ENCODE peak calls at places on chromosomes 11 and 22, in six cellular contexts. H is left lung, S is HCT116, X is WTC11, Y is cardiac fibroblast, V is astrocyte of the spinal cord. G is an unnamed sample.

GRCh38 chr11:65016705-65017104 is 2.7 kb downstream of the ARL2 start:
- DNase-seq in H (no peak), V (no peak), X (peak; percentile 28), S (no peak), Y (no peak), G (no peak)

GRCh38 chr11:45815747-45816146 is 10.8 kb downstream of the SLC35C1 start:
- DNase-seq in X (no peak), H (no peak), V (peak; percentile 17), Y (peak; percentile 43), S (no peak), G (no peak)

GRCh38 chr22:17930455-17931313 is 93.7 kb downstream of the MICAL3 start:
- DNase-seq in H (no peak), S (no peak), V (no peak), Y (no peak), X (no peak), G (no peak)

GRCh38 chr11:35145249-35145648 is 6.3 kb downstream of the CD44 start:
- DNase-seq in Y (peak; percentile 45), S (no peak), V (peak; percentile 80), X (no peak), H (no peak), G (no peak)

GRCh38 chr11:64056213-64056785 is 20.6 kb downstream of the FLRT1 start:
- DNase-seq in Y (no peak), V (no peak), X (no peak), H (no peak), S (no peak), G (no peak)

GRCh38 chr11:68810164-68810563 is 31.6 kb downstream of the CPT1A start:
- DNase-seq in X (no peak), H (no peak), V (no peak), Y (no peak), S (no peak), G (no peak)

GRCh38 chr11:108718466-108718865 is 53.6 kb downstream of the DDX10 start:
- DNase-seq in S (no peak), Y (no peak), H (no peak), X (no peak), V (no peak), G (no peak)

GRCh38 chr11:75276696-75277095 is 36.1 kb downstream of the TPBGL start:
- DNase-seq in H (no peak), S (no peak), X (no peak), Y (no peak), V (no peak), G (no peak)

GRCh38 chr11:3165152-3165705 is at the start of gene OSBPL5:
- DNase-seq in V (peak; percentile 62), Y (peak; percentile 53), X (peak; percentile 38), H (peak; percentile 77), S (no peak), G (peak; percentile 59)

GRCh38 chr22:19360862-19361261 is 69.3 kb upstream of the CLTCL1 start:
- DNase-seq in X (no peak), Y (no peak), S (no peak), H (no peak), V (no peak), G (no peak)

GRCh38 chr11:64237484-64237951 is 3.1 kb downstream of the VEGFB start:
- DNase-seq in X (no peak), Y (no peak), S (no peak), H (peak; percentile 82), V (no peak), G (no peak)

GRCh38 chr11:110433393-110434333 is 3.9 kb downstream of the FDX1 start:
- DNase-seq in S (no peak), X (no peak), H (no peak), Y (peak; percentile 57), V (peak; percentile 65), G (no peak)

GRCh38 chr11:110438017-110438416 is 8.3 kb downstream of the FDX1 start:
- DNase-seq in H (no peak), Y (no peak), V (no peak), X (no peak), S (no peak), G (no peak)

GRCh38 chr11:110435780-110436717 is 6.3 kb downstream of the FDX1 start:
- DNase-seq in V (no peak), X (no peak), H (no peak), S (no peak), Y (peak; percentile 57), G (no peak)

GRCh38 chr11:110432713-110433392 is 3.1 kb downstream of the FDX1 start:
- DNase-seq in X (no peak), V (peak; percentile 51), H (no peak), Y (peak; percentile 20), S (no peak), G (no peak)

DNA sequence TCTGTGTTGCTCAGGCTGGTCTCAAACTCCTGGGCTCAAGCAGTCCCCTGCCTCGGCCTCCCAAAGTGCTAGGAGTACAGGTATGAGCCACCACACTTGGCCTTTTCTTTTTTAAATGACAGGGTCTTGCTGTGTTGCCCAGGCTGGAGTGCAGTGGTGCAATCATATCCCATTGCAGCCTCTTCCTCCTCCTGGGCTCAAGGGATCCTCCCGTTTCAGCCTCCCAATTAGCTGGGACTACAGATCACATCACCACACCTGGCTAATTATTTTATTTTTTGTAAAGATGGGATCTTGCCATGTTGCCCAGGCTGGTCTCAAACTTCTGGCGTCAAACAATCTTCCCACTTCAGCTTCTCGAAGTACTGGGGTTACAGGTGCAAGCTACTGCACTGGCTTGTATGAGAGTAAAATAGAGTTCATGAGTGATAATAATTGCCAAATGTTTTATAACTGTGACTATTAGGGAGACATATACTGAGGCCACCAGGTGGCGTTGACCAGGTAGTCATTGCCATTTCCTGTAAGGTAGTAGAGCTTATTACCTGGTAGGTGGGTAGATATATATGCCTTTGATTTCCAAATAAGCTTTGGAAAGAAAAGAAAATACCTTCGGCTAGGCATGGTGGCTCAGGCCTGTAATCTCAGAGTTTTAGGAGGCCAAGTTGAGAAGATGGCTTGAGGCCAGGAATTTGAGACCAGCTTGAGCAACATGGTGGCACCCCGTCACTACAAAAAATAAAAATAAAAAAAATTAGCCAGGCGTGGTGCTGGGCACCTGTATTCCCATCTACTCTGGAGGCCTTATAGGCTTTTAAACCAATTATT is 5.4 kb downstream of the FDX1 start:
- DNase-seq in V (no peak), H (no peak), X (peak; percentile 21), S (peak; percentile 24), Y (peak; percentile 13), G (no peak)
- TF ChIP-seq CTCF in V (no peak), H (no peak), X (no peak), S (peak; percentile 45), Y (no peak), G (peak; percentile 45)

DNA sequence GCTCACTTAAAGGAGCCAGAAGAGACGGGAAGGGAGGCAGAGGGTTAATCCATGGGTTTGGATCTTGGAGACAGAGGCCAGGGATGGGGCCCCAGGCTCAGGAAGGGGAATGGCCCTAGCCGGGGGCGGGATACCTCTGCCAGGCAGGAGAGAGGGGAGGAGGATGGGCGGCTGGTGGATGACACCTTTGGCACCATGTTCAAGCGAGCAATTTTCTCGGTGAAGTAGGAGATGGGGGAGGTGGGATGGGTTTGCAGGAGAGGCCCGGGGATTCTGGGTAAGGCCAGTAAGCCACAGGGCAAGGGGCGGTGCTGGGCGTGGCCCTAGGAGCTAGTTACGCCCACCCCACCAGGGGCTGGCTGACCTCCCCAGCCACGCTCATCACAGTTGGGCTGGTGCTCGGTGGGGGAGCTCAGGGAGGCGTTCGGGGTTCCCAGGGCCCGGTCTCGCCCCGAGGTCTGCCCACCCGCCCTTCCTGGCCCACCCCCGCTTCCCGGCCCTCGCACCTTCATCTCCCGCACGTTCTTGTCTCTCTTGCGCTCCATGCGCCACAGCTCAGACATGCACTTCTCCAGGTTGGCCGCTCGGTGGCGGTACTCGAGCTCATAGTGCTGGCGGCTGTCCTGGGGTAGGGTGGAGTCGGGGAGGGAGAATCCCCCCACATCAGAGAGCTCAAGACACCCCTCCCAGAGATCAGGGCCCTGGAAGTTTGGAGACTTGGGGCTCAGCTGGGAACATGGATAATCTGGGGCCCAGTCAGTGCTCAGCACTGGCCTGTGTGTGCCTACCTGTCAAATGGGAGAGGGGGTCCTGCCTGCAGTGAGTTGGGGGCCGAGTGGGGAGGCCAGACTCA is 12.7 kb downstream of the BAIAP2L2 start:
- DNase-seq in X (peak; percentile 83), Y (no peak), V (no peak), H (no peak), S (peak; percentile 15), G (peak; percentile 43)
- TF ChIP-seq CTCF in X (peak; percentile 75), Y (peak; percentile 47), V (peak; percentile 58), H (no peak), S (peak; percentile 47), G (peak; percentile 59)

GRCh38 chr11:130859896-130860295 is 56.4 kb downstream of the SNX19 start:
- DNase-seq in H (no peak), X (no peak), Y (no peak), S (no peak), V (no peak), G (no peak)

GRCh38 chr11:130865772-130866114 is 50.5 kb downstream of the SNX19 start:
- DNase-seq in H (no peak), X (no peak), S (no peak), V (no peak), Y (no peak), G (no peak)

GRCh38 chr11:130861283-130861682 is 55.0 kb downstream of the SNX19 start:
- DNase-seq in H (no peak), S (no peak), Y (no peak), V (no peak), X (no peak), G (no peak)

GRCh38 chr11:130865091-130865771 is 51.0 kb downstream of the SNX19 start:
- DNase-seq in S (no peak), Y (no peak), H (no peak), X (no peak), V (no peak), G (no peak)

GRCh38 chr11:130861902-130862552 is 54.3 kb downstream of the SNX19 start:
- DNase-seq in Y (peak; percentile 96), S (peak; percentile 90), V (peak; percentile 95), X (peak; percentile 95), H (peak; percentile 90), G (peak; percentile 98)
- TF ChIP-seq CTCF in Y (peak; percentile 100), S (peak; percentile 100), V (peak; percentile 99), X (peak; percentile 100), H (peak; percentile 99), G (peak; percentile 100)

GRCh38 chr22:46682011-46682731 is 55.9 kb downstream of the CERK start:
- DNase-seq in Y (no peak), V (no peak), S (no peak), X (no peak), H (no peak), G (no peak)

GRCh38 chr22:46686221-46686872 is 51.7 kb downstream of the CERK start:
- DNase-seq in Y (no peak), V (no peak), X (no peak), S (no peak), H (no peak), G (no peak)

GRCh38 chr22:46687045-46687444 is 51.0 kb downstream of the CERK start:
- DNase-seq in H (no peak), Y (no peak), V (no peak), S (no peak), X (no peak), G (no peak)

GRCh38 chr22:46687460-46687859 is 50.6 kb downstream of the CERK start:
- DNase-seq in S (no peak), H (no peak), X (no peak), Y (no peak), V (no peak), G (no peak)

DNA sequence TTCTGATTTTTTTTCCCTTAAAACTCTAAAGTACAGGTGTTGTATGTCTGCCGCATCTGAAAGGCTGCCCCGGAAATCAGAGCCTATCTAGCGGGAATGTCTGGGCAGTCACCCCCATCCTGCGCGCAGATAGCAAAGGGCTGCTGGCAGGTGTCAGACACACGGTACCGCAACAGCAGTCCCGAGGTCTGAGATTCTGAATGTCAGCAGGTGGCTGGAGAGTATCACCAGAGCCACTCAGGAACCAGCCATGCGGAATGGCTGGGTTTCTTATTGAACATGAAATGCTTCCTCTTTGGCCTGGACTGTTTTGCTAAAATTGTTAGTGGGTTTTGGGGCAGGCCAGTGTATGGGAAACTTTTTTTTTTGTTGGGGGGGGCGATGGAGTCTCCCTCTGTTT is 53.3 kb downstream of the CERK start:
- DNase-seq in H (no peak), X (no peak), Y (no peak), V (no peak), S (no peak), G (no peak)
- TF ChIP-seq CTCF in H (no peak), X (no peak), Y (no peak), V (no peak), S (no peak), G (no peak)